ENCODE peak calls at places on chromosome 10, in nine cellular contexts. One of them, this sample, is unnamed.
A peak's percentile ranks its signal among the peaks of the same experiment; 100 is the strongest.

GRCh38 chr10:68878463-68878862 is 22.7 kb upstream of the DDX50 start:
- DNase-seq in fibroblast of pulmonary artery: no peak
- DNase-seq in AG10803: no peak
- DNase-seq in psoas muscle: no peak
- DNase-seq in GM20000: no peak
- DNase-seq in GM12865: no peak
- DNase-seq in nephron progenitor cell: no peak
- DNase-seq in tibial nerve: no peak
- DNase-seq in ovary: no peak
- DNase-seq in this sample: no peak

GRCh38 chr10:119190353-119190752 is 11.7 kb upstream of the PRDX3 start:
- DNase-seq in AG10803: peak; percentile 98
- DNase-seq in GM20000: no peak
- DNase-seq in psoas muscle: no peak
- DNase-seq in nephron progenitor cell: no peak
- DNase-seq in ovary: no peak
- DNase-seq in tibial nerve: no peak
- DNase-seq in GM12865: no peak
- DNase-seq in fibroblast of pulmonary artery: peak; percentile 95
- DNase-seq in this sample: no peak

GRCh38 chr10:71842856-71843530 is 8.1 kb downstream of the PSAP start:
- DNase-seq in AG10803: no peak
- DNase-seq in nephron progenitor cell: no peak
- DNase-seq in GM20000: no peak
- DNase-seq in tibial nerve: no peak
- DNase-seq in fibroblast of pulmonary artery: no peak
- DNase-seq in ovary: no peak
- DNase-seq in GM12865: no peak
- DNase-seq in psoas muscle: no peak
- DNase-seq in this sample: no peak

GRCh38 chr10:110774069-110775021 is 97.4 kb upstream of the PDCD4 start:
- DNase-seq in GM20000: peak; percentile 84
- DNase-seq in psoas muscle: no peak
- DNase-seq in fibroblast of pulmonary artery: peak; percentile 46
- DNase-seq in GM12865: peak; percentile 96
- DNase-seq in nephron progenitor cell: no peak
- DNase-seq in tibial nerve: no peak
- DNase-seq in AG10803: peak; percentile 70
- DNase-seq in ovary: no peak
- DNase-seq in this sample: peak; percentile 78

GRCh38 chr10:133295426-133296320 is 13.0 kb downstream of the TUBGCP2 start:
- DNase-seq in GM20000: no peak
- DNase-seq in GM12865: no peak
- DNase-seq in ovary: no peak
- DNase-seq in fibroblast of pulmonary artery: no peak
- DNase-seq in nephron progenitor cell: no peak
- DNase-seq in psoas muscle: peak; percentile 9
- DNase-seq in AG10803: no peak
- DNase-seq in tibial nerve: no peak
- DNase-seq in this sample: no peak

GRCh38 chr10:82827901-82828300 is 952.9 kb downstream of the NRG3 start:
- DNase-seq in GM12865: no peak
- DNase-seq in nephron progenitor cell: no peak
- DNase-seq in psoas muscle: no peak
- DNase-seq in AG10803: peak; percentile 18
- DNase-seq in fibroblast of pulmonary artery: no peak
- DNase-seq in GM20000: no peak
- DNase-seq in tibial nerve: no peak
- DNase-seq in ovary: no peak
- DNase-seq in this sample: no peak

GRCh38 chr10:132606031-132606491 is 68.5 kb downstream of the INPP5A start:
- DNase-seq in tibial nerve: no peak
- DNase-seq in psoas muscle: no peak
- DNase-seq in GM12865: no peak
- DNase-seq in nephron progenitor cell: no peak
- DNase-seq in AG10803: no peak
- DNase-seq in GM20000: no peak
- DNase-seq in fibroblast of pulmonary artery: no peak
- DNase-seq in ovary: no peak
- DNase-seq in this sample: no peak

GRCh38 chr10:61942997-61943457 is 41.5 kb downstream of the ARID5B start:
- DNase-seq in GM12865: peak; percentile 33
- DNase-seq in ovary: no peak
- DNase-seq in AG10803: peak; percentile 73
- DNase-seq in tibial nerve: no peak
- DNase-seq in GM20000: no peak
- DNase-seq in fibroblast of pulmonary artery: peak; percentile 83
- DNase-seq in nephron progenitor cell: no peak
- DNase-seq in psoas muscle: no peak
- DNase-seq in this sample: no peak

GRCh38 chr10:71666607-71667373 is 52.8 kb downstream of the C10orf105 start:
- DNase-seq in psoas muscle: no peak
- DNase-seq in AG10803: no peak
- DNase-seq in ovary: no peak
- DNase-seq in fibroblast of pulmonary artery: no peak
- DNase-seq in GM20000: peak; percentile 44
- DNase-seq in nephron progenitor cell: peak; percentile 66
- DNase-seq in GM12865: peak; percentile 40
- DNase-seq in tibial nerve: no peak
- DNase-seq in this sample: peak; percentile 50

GRCh38 chr10:516766-517165 is 172.7 kb downstream of the DIP2C start:
- DNase-seq in AG10803: no peak
- DNase-seq in nephron progenitor cell: no peak
- DNase-seq in tibial nerve: no peak
- DNase-seq in psoas muscle: no peak
- DNase-seq in ovary: no peak
- DNase-seq in fibroblast of pulmonary artery: no peak
- DNase-seq in GM20000: no peak
- DNase-seq in GM12865: no peak
- DNase-seq in this sample: no peak

GRCh38 chr10:51366044-51366443 is 291.8 kb downstream of the PRKG1 start:
- DNase-seq in nephron progenitor cell: no peak
- DNase-seq in GM12865: no peak
- DNase-seq in GM20000: no peak
- DNase-seq in AG10803: no peak
- DNase-seq in ovary: no peak
- DNase-seq in tibial nerve: no peak
- DNase-seq in fibroblast of pulmonary artery: no peak
- DNase-seq in psoas muscle: no peak
- DNase-seq in this sample: no peak

GRCh38 chr10:51369903-51370302 is 295.6 kb downstream of the PRKG1 start:
- DNase-seq in AG10803: peak; percentile 59
- DNase-seq in fibroblast of pulmonary artery: peak; percentile 39
- DNase-seq in GM20000: no peak
- DNase-seq in nephron progenitor cell: no peak
- DNase-seq in psoas muscle: no peak
- DNase-seq in GM12865: no peak
- DNase-seq in ovary: no peak
- DNase-seq in tibial nerve: no peak
- DNase-seq in this sample: no peak

GRCh38 chr10:51371725-51372124 is 297.4 kb downstream of the PRKG1 start:
- DNase-seq in ovary: no peak
- DNase-seq in nephron progenitor cell: no peak
- DNase-seq in fibroblast of pulmonary artery: no peak
- DNase-seq in GM12865: no peak
- DNase-seq in GM20000: no peak
- DNase-seq in psoas muscle: no peak
- DNase-seq in tibial nerve: no peak
- DNase-seq in AG10803: no peak
- DNase-seq in this sample: no peak

GRCh38 chr10:51367120-51367519 is 292.8 kb downstream of the PRKG1 start:
- DNase-seq in GM20000: no peak
- DNase-seq in ovary: no peak
- DNase-seq in nephron progenitor cell: no peak
- DNase-seq in tibial nerve: no peak
- DNase-seq in AG10803: no peak
- DNase-seq in fibroblast of pulmonary artery: no peak
- DNase-seq in GM12865: no peak
- DNase-seq in psoas muscle: no peak
- DNase-seq in this sample: no peak

GRCh38 chr10:51368943-51369342 is 294.7 kb downstream of the PRKG1 start:
- DNase-seq in fibroblast of pulmonary artery: no peak
- DNase-seq in ovary: no peak
- DNase-seq in tibial nerve: no peak
- DNase-seq in psoas muscle: no peak
- DNase-seq in nephron progenitor cell: no peak
- DNase-seq in GM20000: no peak
- DNase-seq in GM12865: peak; percentile 15
- DNase-seq in AG10803: no peak
- DNase-seq in this sample: no peak
- TF ChIP-seq CTCF in fibroblast of pulmonary artery: no peak
- TF ChIP-seq CTCF in ovary: no peak
- TF ChIP-seq CTCF in tibial nerve: no peak
- TF ChIP-seq CTCF in psoas muscle: no peak
- TF ChIP-seq CTCF in nephron progenitor cell: no peak
- TF ChIP-seq CTCF in GM20000: no peak
- TF ChIP-seq CTCF in GM12865: peak; percentile 25
- TF ChIP-seq CTCF in AG10803: no peak
- TF ChIP-seq CTCF in this sample: no peak

GRCh38 chr10:88565072-88565471 is 18.0 kb downstream of the RNLS start:
- DNase-seq in ovary: no peak
- DNase-seq in nephron progenitor cell: no peak
- DNase-seq in psoas muscle: no peak
- DNase-seq in AG10803: peak; percentile 42
- DNase-seq in GM12865: peak; percentile 51
- DNase-seq in GM20000: peak; percentile 35
- DNase-seq in tibial nerve: no peak
- DNase-seq in fibroblast of pulmonary artery: peak; percentile 72
- DNase-seq in this sample: no peak
- TF ChIP-seq CTCF in ovary: no peak
- TF ChIP-seq CTCF in nephron progenitor cell: no peak
- TF ChIP-seq CTCF in psoas muscle: peak; percentile 19
- TF ChIP-seq CTCF in AG10803: peak; percentile 63
- TF ChIP-seq CTCF in GM12865: peak; percentile 29
- TF ChIP-seq CTCF in GM20000: no peak
- TF ChIP-seq CTCF in tibial nerve: peak; percentile 38
- TF ChIP-seq CTCF in fibroblast of pulmonary artery: peak; percentile 54
- TF ChIP-seq CTCF in this sample: peak; percentile 53

DNA sequence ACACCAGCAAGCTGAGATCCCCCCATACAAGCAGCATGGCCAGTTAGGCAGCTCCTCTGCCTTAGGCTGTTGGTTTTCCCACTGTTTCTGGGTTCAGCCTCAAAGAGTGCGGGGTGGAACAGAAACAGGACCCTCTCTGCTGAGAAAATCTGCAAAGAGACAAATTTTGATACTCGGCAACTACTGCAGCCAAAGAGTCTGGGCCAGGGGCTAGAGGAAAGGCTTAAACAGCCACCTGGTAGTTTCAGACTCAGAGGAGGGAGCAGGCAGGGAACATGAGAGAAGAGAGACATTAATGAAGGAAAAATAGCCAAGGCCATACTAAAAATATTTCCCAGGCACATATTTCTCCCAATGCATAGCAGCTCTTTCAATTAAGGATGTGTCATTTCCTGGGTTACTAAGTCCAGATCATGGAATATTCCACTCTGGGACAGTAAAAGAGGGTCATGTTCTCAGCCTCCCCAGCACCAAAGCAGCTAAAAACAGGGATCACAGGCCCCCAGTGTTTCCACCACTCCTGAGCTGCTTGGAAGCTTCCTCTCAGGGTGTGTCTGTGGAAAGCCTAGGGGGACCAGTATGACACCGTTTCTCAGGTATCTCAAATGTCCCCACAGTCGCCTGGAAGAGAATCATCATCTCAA is 29.8 kb downstream of the PDLIM1 start:
- DNase-seq in AG10803: peak; percentile 76
- DNase-seq in fibroblast of pulmonary artery: peak; percentile 52
- DNase-seq in nephron progenitor cell: no peak
- DNase-seq in psoas muscle: no peak
- DNase-seq in tibial nerve: no peak
- DNase-seq in GM20000: no peak
- DNase-seq in ovary: no peak
- DNase-seq in GM12865: no peak
- DNase-seq in this sample: no peak
- TF ChIP-seq CTCF in AG10803: no peak
- TF ChIP-seq CTCF in fibroblast of pulmonary artery: no peak
- TF ChIP-seq CTCF in nephron progenitor cell: no peak
- TF ChIP-seq CTCF in psoas muscle: no peak
- TF ChIP-seq CTCF in tibial nerve: no peak
- TF ChIP-seq CTCF in GM20000: no peak
- TF ChIP-seq CTCF in ovary: no peak
- TF ChIP-seq CTCF in GM12865: no peak
- TF ChIP-seq CTCF in this sample: no peak

GRCh38 chr10:14383266-14383665 is 52.5 kb upstream of the FRMD4A start:
- DNase-seq in GM12865: no peak
- DNase-seq in psoas muscle: no peak
- DNase-seq in GM20000: no peak
- DNase-seq in ovary: no peak
- DNase-seq in tibial nerve: no peak
- DNase-seq in nephron progenitor cell: no peak
- DNase-seq in AG10803: peak; percentile 44
- DNase-seq in fibroblast of pulmonary artery: peak; percentile 23
- DNase-seq in this sample: no peak

GRCh38 chr10:14384096-14384730 is 53.5 kb upstream of the FRMD4A start:
- DNase-seq in GM12865: no peak
- DNase-seq in ovary: no peak
- DNase-seq in tibial nerve: no peak
- DNase-seq in AG10803: peak; percentile 85
- DNase-seq in fibroblast of pulmonary artery: peak; percentile 20
- DNase-seq in GM20000: no peak
- DNase-seq in psoas muscle: no peak
- DNase-seq in nephron progenitor cell: no peak
- DNase-seq in this sample: no peak

GRCh38 chr10:14386202-14386593 is 55.5 kb upstream of the FRMD4A start:
- DNase-seq in psoas muscle: no peak
- DNase-seq in nephron progenitor cell: no peak
- DNase-seq in GM12865: peak; percentile 60
- DNase-seq in GM20000: no peak
- DNase-seq in fibroblast of pulmonary artery: peak; percentile 83
- DNase-seq in ovary: no peak
- DNase-seq in tibial nerve: no peak
- DNase-seq in AG10803: peak; percentile 94
- DNase-seq in this sample: peak; percentile 55

GRCh38 chr10:14384915-14385314 is 54.2 kb upstream of the FRMD4A start:
- DNase-seq in ovary: no peak
- DNase-seq in GM12865: peak; percentile 33
- DNase-seq in tibial nerve: no peak
- DNase-seq in AG10803: no peak
- DNase-seq in fibroblast of pulmonary artery: no peak
- DNase-seq in nephron progenitor cell: no peak
- DNase-seq in GM20000: no peak
- DNase-seq in psoas muscle: no peak
- DNase-seq in this sample: no peak

DNA sequence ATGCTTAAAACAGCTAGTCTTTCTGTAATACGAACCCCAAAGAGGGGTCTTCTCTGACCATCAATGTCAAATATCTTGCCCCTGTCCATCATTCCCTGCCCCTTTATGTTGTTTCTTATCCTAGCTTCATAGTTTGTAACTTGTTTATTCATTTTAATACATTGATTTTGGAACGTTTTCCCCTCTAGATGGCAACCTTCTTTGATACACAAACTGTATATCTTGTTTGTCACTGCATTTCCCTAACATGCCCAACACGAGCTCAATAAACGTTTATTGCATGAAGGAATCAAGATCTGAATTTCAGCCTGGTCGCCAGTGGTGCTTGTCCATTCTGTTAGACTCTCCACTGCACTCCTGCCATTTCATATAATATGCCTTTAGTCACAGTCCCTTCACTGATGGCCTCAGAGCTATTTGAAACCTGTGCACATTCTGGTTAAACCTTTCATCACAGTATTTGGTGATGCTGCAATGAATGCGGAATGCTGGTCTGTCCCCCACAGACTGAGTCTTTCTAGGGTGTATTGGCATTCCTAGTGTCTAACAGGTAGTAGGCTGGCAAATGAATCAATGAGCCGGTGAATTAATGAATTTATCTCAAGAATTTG is 55.0 kb upstream of the FRMD4A start:
- DNase-seq in AG10803: no peak
- DNase-seq in nephron progenitor cell: no peak
- DNase-seq in GM12865: no peak
- DNase-seq in tibial nerve: no peak
- DNase-seq in fibroblast of pulmonary artery: peak; percentile 31
- DNase-seq in psoas muscle: no peak
- DNase-seq in ovary: no peak
- DNase-seq in GM20000: no peak
- DNase-seq in this sample: no peak
- TF ChIP-seq CTCF in AG10803: peak; percentile 13
- TF ChIP-seq CTCF in nephron progenitor cell: no peak
- TF ChIP-seq CTCF in GM12865: no peak
- TF ChIP-seq CTCF in tibial nerve: no peak
- TF ChIP-seq CTCF in fibroblast of pulmonary artery: peak; percentile 8
- TF ChIP-seq CTCF in psoas muscle: no peak
- TF ChIP-seq CTCF in ovary: no peak
- TF ChIP-seq CTCF in GM20000: no peak
- TF ChIP-seq CTCF in this sample: no peak

This sample was measured in activated CD8-positive, alpha-beta T cell treated with anti-CD3 and anti-CD28 coated beads for 36 hours.